ENCODE peak calls at places on chromosome 22, in five cellular contexts. R, M, E, S and D are unnamed samples.
A peak's percentile ranks its signal among the peaks of the same experiment; 100 is the strongest.

GRCh38 chr22:43890901-43891331 is 897 bp downstream of the PNPLA5 start:
- DNase-seq in M (no peak), S (no peak), E (no peak), R (no peak), D (no peak)

GRCh38 chr22:47195156-47195675 is 432.8 kb downstream of the TBC1D22A start:
- DNase-seq in M (no peak), R (no peak), S (no peak), E (no peak), D (no peak)

GRCh38 chr22:41000941-41001721 is 50.0 kb downstream of the RBX1 start:
- DNase-seq in E (no peak), M (no peak), S (no peak), R (no peak), D (no peak)

GRCh38 chr22:32745251-32745995 is 56.1 kb upstream of the TIMP3 start:
- DNase-seq in E (no peak), M (peak; percentile 9), S (no peak), R (no peak), D (no peak)

GRCh38 chr22:39185601-39186012 is 33.1 kb upstream of the CBX7 start:
- DNase-seq in M (no peak), S (peak; percentile 50), E (no peak), R (no peak), D (no peak)

GRCh38 chr22:28750471-28750881 is 8.6 kb downstream of the HSCB start:
- DNase-seq in R (no peak), M (no peak), E (no peak), S (no peak), D (no peak)

GRCh38 chr22:48257690-48258065 is 1495.2 kb downstream of the TBC1D22A start:
- DNase-seq in R (no peak), S (no peak), E (no peak), M (no peak), D (no peak)

GRCh38 chr22:28450109-28450508 is 229.5 kb downstream of the TTC28 start:
- DNase-seq in R (no peak), S (no peak), M (no peak), E (no peak), D (no peak)

GRCh38 chr22:47030881-47031627 is 268.6 kb downstream of the TBC1D22A start:
- DNase-seq in R (no peak), M (no peak), E (no peak), S (no peak), D (no peak)

GRCh38 chr22:26981520-26981919 is 324.1 kb downstream of the MIAT start:
- DNase-seq in M (no peak), S (no peak), R (no peak), E (no peak), D (no peak)

GRCh38 chr22:30705710-30706651 is 11.3 kb downstream of the OSBP2 start:
- DNase-seq in E (no peak), S (peak; percentile 13), R (peak; percentile 72), M (no peak), D (no peak)
- TF ChIP-seq SUZ12 in E (no peak), S (no peak), R (no peak), M (no peak), D (no peak)

DNA sequence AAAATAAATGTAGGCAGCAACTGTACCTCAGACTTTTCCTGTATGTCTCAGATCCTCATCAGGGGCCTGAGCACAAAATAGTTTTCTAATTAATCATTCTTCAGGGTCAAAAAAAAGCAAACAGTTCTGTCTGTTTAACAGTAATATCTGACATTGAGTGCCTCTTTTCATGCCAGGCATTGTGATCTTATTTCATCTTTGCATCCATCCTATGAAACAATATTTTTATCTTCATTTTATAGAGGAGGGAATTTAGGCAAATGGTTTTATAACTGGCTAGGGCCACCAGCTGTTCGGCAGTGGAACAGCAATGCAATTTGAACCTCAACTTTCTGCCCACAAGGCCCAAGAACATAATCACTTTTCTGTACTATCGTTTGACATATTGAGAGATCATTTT is 145.6 kb downstream of the WNT7B start:
- DNase-seq in M (no peak), S (no peak), E (no peak), R (no peak), D (no peak)
- TF ChIP-seq SUZ12 in M (no peak), S (no peak), E (no peak), R (no peak), D (no peak)

GRCh38 chr22:23067691-23068090 is 2.6 kb upstream of the GNAZ start:
- DNase-seq in R (no peak), S (no peak), E (peak; percentile 7), M (no peak), D (no peak)

GRCh38 chr22:23068096-23068831 is 2.1 kb upstream of the GNAZ start:
- DNase-seq in S (no peak), M (no peak), E (no peak), R (no peak), D (no peak)

GRCh38 chr22:23069502-23070357 is 589 bp upstream of the GNAZ start:
- DNase-seq in R (peak; percentile 15), S (peak; percentile 77), E (peak; percentile 96), M (peak; percentile 62), D (peak; percentile 100)

GRCh38 chr22:23070418-23071162 is at the start of gene GNAZ:
- DNase-seq in S (no peak), M (no peak), R (no peak), E (peak; percentile 78), D (peak; percentile 70)

GRCh38 chr22:23068832-23069385 is 1.4 kb upstream of the GNAZ start:
- DNase-seq in E (no peak), M (no peak), R (no peak), S (no peak), D (no peak)
- TF ChIP-seq SUZ12 in E (no peak), M (no peak), R (no peak), S (no peak), D (no peak)

GRCh38 chr22:20433191-20433590 is 4.4 kb downstream of the SCARF2 start:
- DNase-seq in M (no peak), E (no peak), S (no peak), R (no peak), D (no peak)
- TF ChIP-seq SUZ12 in M (no peak), E (no peak), S (no peak), R (no peak), D (no peak)

GRCh38 chr22:38072322-38073149 is 11.4 kb downstream of the SLC16A8 start:
- DNase-seq in R (no peak), S (no peak), M (no peak), E (no peak), D (no peak)
- TF ChIP-seq SUZ12 in R (no peak), S (no peak), M (no peak), E (no peak), D (no peak)